ENCODE peak calls at places on chromosomes 4 and X, in seven cellular contexts. L is substantia nigra; M is cerebellar nuclear complex; N is NCI-H446; X is activated effector memory CD4-positive, alpha-beta T cell treated with Interleukin-2 at 50 U/mL for 16 hours; A is RPMI7951; P is GM04504. S is an unnamed sample.

GRCh38 chrX:150363561-150364346 is 637 bp downstream of the MAMLD1 start:
- DNase-seq in N (no peak), L (no peak), A (peak), X (no peak), P (no peak), M (no peak), S (no peak)

GRCh38 chr4:45442466-45442865 is 681.4 kb downstream of the GABRG1 start:
- DNase-seq in X (no peak), A (no peak), L (no peak), P (no peak), M (no peak), N (no peak), S (no peak)

GRCh38 chrX:71107762-71108360 is 1.3 kb upstream of the CXorf65 start:
- DNase-seq in L (no peak), M (no peak), X (no peak), P (no peak), A (no peak), N (no peak), S (peak)

GRCh38 chr4:24650849-24651248 is 66.5 kb upstream of the DHX15 start:
- DNase-seq in X (no peak), A (no peak), P (no peak), M (no peak), N (no peak), L (no peak), S (no peak)

GRCh38 chr4:133808151-133808550 is 393.4 kb downstream of the PABPC4L start:
- DNase-seq in L (no peak), P (no peak), M (no peak), N (no peak), A (no peak), X (no peak), S (no peak)

GRCh38 chr4:47562297-47562696 is 77.2 kb downstream of the ATP10D start:
- DNase-seq in P (no peak), L (no peak), X (no peak), M (no peak), N (no peak), A (peak), S (no peak)

GRCh38 chr4:48899950-48900349 is 6.6 kb downstream of the OCIAD2 start:
- DNase-seq in X (no peak), N (no peak), M (no peak), A (peak), L (no peak), P (no peak), S (no peak)

GRCh38 chr4:36165256-36166005 is 78.9 kb downstream of the ARAP2 start:
- DNase-seq in X (no peak), P (no peak), A (no peak), M (no peak), L (no peak), N (peak), S (no peak)

GRCh38 chr4:66372706-66373105 is 702.4 kb upstream of the EPHA5 start:
- DNase-seq in N (no peak), P (no peak), A (peak), X (no peak), L (no peak), M (no peak), S (no peak)

GRCh38 chr4:89823416-89823815 is 13.5 kb downstream of the SNCA start:
- DNase-seq in N (no peak), X (no peak), P (no peak), L (no peak), M (no peak), A (no peak), S (no peak)

GRCh38 chr4:98568896-98569663 is 89.3 kb downstream of the TSPAN5 start:
- DNase-seq in P (no peak), A (peak), X (no peak), N (no peak), M (peak), L (no peak), S (no peak)

GRCh38 chr4:185592845-185593488 is 57.7 kb upstream of the PDLIM3 start:
- DNase-seq in P (no peak), N (no peak), L (no peak), M (no peak), A (peak), X (no peak), S (no peak)

GRCh38 chr4:131258361-131258760 is 1890.7 kb upstream of the PCDH10 start:
- DNase-seq in L (no peak), P (no peak), N (no peak), A (no peak), X (no peak), M (no peak), S (no peak)

GRCh38 chr4:8063974-8064563 is 94.5 kb downstream of the ABLIM2 start:
- DNase-seq in L (no peak), M (no peak), A (no peak), N (no peak), X (no peak), P (no peak), S (no peak)

GRCh38 chrX:131595120-131595519 is 51.2 kb downstream of the OR13H1 start:
- DNase-seq in A (no peak), X (no peak), N (no peak), P (no peak), L (no peak), M (no peak), S (no peak)

GRCh38 chr4:6925357-6925836 is 15.8 kb downstream of the TBC1D14 start:
- DNase-seq in A (peak), P (no peak), N (no peak), L (no peak), X (no peak), M (no peak), S (no peak)

GRCh38 chr4:68373513-68373912 is 23.6 kb upstream of the YTHDC1 start:
- DNase-seq in P (no peak), N (no peak), A (peak), L (peak), M (peak), X (peak), S (peak)

GRCh38 chr4:95585016-95585695 is 36.4 kb upstream of the UNC5C start:
- DNase-seq in N (no peak), P (no peak), X (no peak), A (no peak), L (no peak), M (no peak), S (no peak)

GRCh38 chr4:25180524-25181131 is 20.4 kb upstream of the SEPSECS start:
- DNase-seq in P (no peak), M (no peak), N (no peak), A (peak), L (no peak), X (no peak), S (peak)

GRCh38 chr4:56937262-56937661 is 29.6 kb downstream of the REST start:
- DNase-seq in M (no peak), P (peak), A (peak), X (no peak), L (no peak), N (no peak), S (no peak)

GRCh38 chrX:123108513-123109427 is 75.3 kb upstream of the GRIA3 start:
- DNase-seq in M (no peak), L (no peak), P (peak), X (no peak), N (no peak), A (peak), S (no peak)

GRCh38 chr4:17934286-17934685 is 87.3 kb downstream of the LCORL start:
- DNase-seq in N (no peak), L (no peak), P (no peak), A (no peak), X (no peak), M (no peak), S (no peak)

GRCh38 chrX:45727761-45728160 is 527.1 kb upstream of the DIPK2B start:
- DNase-seq in M (no peak), A (no peak), X (no peak), L (no peak), P (no peak), N (no peak), S (no peak)

GRCh38 chrX:130770615-130771014 is 132.4 kb downstream of the ENOX2 start:
- DNase-seq in X (no peak), M (no peak), A (peak), N (no peak), P (peak), L (no peak), S (no peak)

S was measured in T-cell.